ENCODE peak calls at places on chromosomes 4 and X, in seven cellular contexts. M, C, X, Y, D, P and T are unnamed samples.

GRCh38 chrX:51766546-51766945 is 23.3 kb downstream of the GSPT2 start:
- DNase-seq in Y (no peak), D (no peak), P (no peak), C (no peak), X (no peak), M (no peak), T (no peak)

GRCh38 chr4:130563185-130563890 is 1467.4 kb downstream of the C4orf33 start:
- DNase-seq in X (no peak), D (no peak), Y (no peak), M (peak), P (peak), C (peak), T (no peak)

GRCh38 chr4:113834302-113834701 is 72.8 kb upstream of the CAMK2D start:
- DNase-seq in Y (no peak), D (no peak), C (no peak), X (no peak), M (no peak), P (no peak), T (no peak)

GRCh38 chr4:48194986-48195773 is 61.1 kb upstream of the TXK start:
- DNase-seq in D (no peak), P (peak), M (no peak), Y (no peak), X (no peak), C (no peak), T (no peak)

GRCh38 chr4:1567808-1568581 is 116.1 kb downstream of the FAM53A start:
- DNase-seq in D (no peak), C (no peak), X (peak), M (no peak), P (no peak), Y (no peak), T (no peak)

GRCh38 chr4:118273642-118274041 is 79.2 kb downstream of the PRSS12 start:
- DNase-seq in C (no peak), D (no peak), Y (no peak), X (no peak), P (no peak), M (no peak), T (no peak)

GRCh38 chr4:4387531-4388311 is 819 bp downstream of the NSG1 start:
- DNase-seq in C (no peak), M (no peak), P (no peak), D (no peak), X (peak), Y (peak), T (no peak)

GRCh38 chr4:133161570-133161969 is 12.5 kb downstream of the PCDH10 start:
- DNase-seq in D (no peak), C (no peak), X (no peak), Y (no peak), M (no peak), P (no peak), T (no peak)

GRCh38 chr4:5573965-5574364 is 134.4 kb downstream of the EVC2 start:
- DNase-seq in C (no peak), X (no peak), M (no peak), D (no peak), Y (no peak), P (no peak), T (no peak)

GRCh38 chr4:85210353-85210752 is 243.9 kb upstream of the WDFY3 start:
- DNase-seq in D (no peak), P (peak), Y (no peak), X (no peak), C (no peak), M (no peak), T (no peak)

GRCh38 chr4:8457646-8458045 is 17.1 kb downstream of the TRMT44 start:
- DNase-seq in M (no peak), D (no peak), C (no peak), P (no peak), X (no peak), Y (no peak), T (no peak)

GRCh38 chrX:135112743-135113142 is 7.6 kb downstream of the ETDB start:
- DNase-seq in P (no peak), Y (no peak), C (no peak), M (no peak), D (no peak), X (no peak), T (no peak)

GRCh38 chr4:26468283-26468949 is 21.9 kb downstream of the CCKAR start:
- DNase-seq in P (no peak), M (no peak), X (no peak), D (no peak), Y (no peak), C (no peak), T (no peak)

GRCh38 chr4:100147684-100148083 is 42.6 kb downstream of the DDIT4L start:
- DNase-seq in Y (no peak), C (no peak), X (no peak), M (no peak), D (no peak), P (no peak), T (no peak)

GRCh38 chr4:105765690-105766407 is 57.3 kb downstream of the GSTCD start:
- DNase-seq in Y (no peak), D (no peak), M (peak), P (peak), C (peak), X (no peak), T (no peak)

GRCh38 chrX:124393238-124393637 is 46.9 kb downstream of the SH2D1A start:
- DNase-seq in D (no peak), X (no peak), Y (no peak), C (no peak), P (no peak), M (no peak), T (no peak)

GRCh38 chrX:118760025-118760424 is 32.6 kb downstream of the IL13RA1 start:
- DNase-seq in D (no peak), C (no peak), P (no peak), M (no peak), Y (no peak), X (no peak), T (no peak)

GRCh38 chrX:133269168-133269567 is 51.0 kb upstream of the TFDP3 start:
- DNase-seq in P (no peak), Y (no peak), M (no peak), C (no peak), X (no peak), D (no peak), T (no peak)

GRCh38 chr4:7004331-7004730 is 38.8 kb upstream of the TADA2B start:
- DNase-seq in M (no peak), P (peak), D (no peak), Y (no peak), C (no peak), X (no peak), T (no peak)

GRCh38 chr4:81685105-81685504 is 213.4 kb upstream of the RASGEF1B start:
- DNase-seq in P (no peak), X (no peak), D (no peak), M (no peak), Y (no peak), C (no peak), T (no peak)

GRCh38 chr4:102500371-102501175 is 586 bp upstream of the NFKB1 start:
- DNase-seq in M (peak), C (peak), D (peak), X (peak), P (peak), Y (peak), T (peak)

GRCh38 chrX:9318213-9318612 is 146.6 kb upstream of the TBL1X start:
- DNase-seq in D (no peak), Y (peak), M (no peak), C (no peak), X (no peak), P (no peak), T (no peak)

GRCh38 chr4:186642530-186642929 is 81.1 kb downstream of the FAT1 start:
- DNase-seq in M (no peak), D (no peak), X (no peak), Y (no peak), C (no peak), P (no peak), T (no peak)

GRCh38 chr4:183335369-183335940 is 13.2 kb upstream of the CLDN24 start:
- DNase-seq in D (no peak), P (peak), C (no peak), Y (no peak), M (peak), X (no peak), T (no peak)